ENCODE peak calls at places on chromosomes 4 and X, in four cellular contexts. One of them, this sample, is unnamed.

GRCh38 chrX:78658851-78659744 is at the start of gene RTL3:
- DNase-seq in body of pancreas: no peak
- DNase-seq in lower leg skin: no peak
- DNase-seq in tibial nerve: no peak
- DNase-seq in this sample: no peak

GRCh38 chr4:173334891-173335754 is 965 bp upstream of the HMGB2 start:
- DNase-seq in tibial nerve: no peak
- DNase-seq in body of pancreas: peak; percentile 59
- DNase-seq in lower leg skin: peak; percentile 90
- DNase-seq in this sample: peak; percentile 74

GRCh38 chr4:90142091-90142490 is 14.9 kb downstream of the CCSER1 start:
- DNase-seq in tibial nerve: no peak
- DNase-seq in body of pancreas: no peak
- DNase-seq in lower leg skin: no peak
- DNase-seq in this sample: no peak

GRCh38 chr4:140851032-140851636 is 94.9 kb upstream of the TBC1D9 start:
- DNase-seq in body of pancreas: peak; percentile 50
- DNase-seq in lower leg skin: no peak
- DNase-seq in tibial nerve: peak; percentile 84
- DNase-seq in this sample: no peak

GRCh38 chr4:66639361-66639760 is 905.9 kb downstream of the CENPC start:
- DNase-seq in body of pancreas: no peak
- DNase-seq in lower leg skin: no peak
- DNase-seq in tibial nerve: no peak
- DNase-seq in this sample: no peak

GRCh38 chr4:87559090-87559837 is 30.1 kb upstream of the SPARCL1 start:
- DNase-seq in lower leg skin: no peak
- DNase-seq in body of pancreas: no peak
- DNase-seq in tibial nerve: no peak
- DNase-seq in this sample: no peak

GRCh38 chrX:15143825-15144121 is 126.1 kb downstream of the ASB9 start:
- DNase-seq in tibial nerve: no peak
- DNase-seq in body of pancreas: no peak
- DNase-seq in lower leg skin: no peak
- DNase-seq in this sample: no peak

GRCh38 chr4:167234388-167234881 is at the start of gene SPOCK3:
- DNase-seq in body of pancreas: peak; percentile 22
- DNase-seq in tibial nerve: no peak
- DNase-seq in lower leg skin: no peak
- DNase-seq in this sample: peak; percentile 45

GRCh38 chr4:85391568-85392410 is 83.2 kb upstream of the ARHGAP24 start:
- DNase-seq in lower leg skin: no peak
- DNase-seq in body of pancreas: no peak
- DNase-seq in tibial nerve: no peak
- DNase-seq in this sample: no peak

GRCh38 chr4:41098093-41098492 is 116.2 kb downstream of the APBB2 start:
- DNase-seq in body of pancreas: no peak
- DNase-seq in lower leg skin: no peak
- DNase-seq in tibial nerve: no peak
- DNase-seq in this sample: no peak

GRCh38 chrX:24341795-24342194 is 18.6 kb upstream of the SUPT20HL1 start:
- DNase-seq in tibial nerve: no peak
- DNase-seq in body of pancreas: no peak
- DNase-seq in lower leg skin: no peak
- DNase-seq in this sample: no peak

GRCh38 chrX:66633541-66633940 is 5.3 kb downstream of the EDA2R start:
- DNase-seq in tibial nerve: no peak
- DNase-seq in lower leg skin: no peak
- DNase-seq in body of pancreas: no peak
- DNase-seq in this sample: no peak

GRCh38 chr4:183941964-183942363 is 36.9 kb downstream of the STOX2 start:
- DNase-seq in lower leg skin: no peak
- DNase-seq in body of pancreas: no peak
- DNase-seq in tibial nerve: no peak
- DNase-seq in this sample: no peak

GRCh38 chr4:74794341-74794801 is at the start of gene BTC:
- DNase-seq in tibial nerve: no peak
- DNase-seq in lower leg skin: no peak
- DNase-seq in body of pancreas: peak; percentile 79
- DNase-seq in this sample: peak; percentile 73

GRCh38 chr4:26459756-26460530 is 30.3 kb downstream of the CCKAR start:
- DNase-seq in lower leg skin: peak; percentile 75
- DNase-seq in body of pancreas: no peak
- DNase-seq in tibial nerve: no peak
- DNase-seq in this sample: no peak

GRCh38 chr4:87068591-87069021 is 133.8 kb downstream of the AFF1 start:
- DNase-seq in lower leg skin: no peak
- DNase-seq in body of pancreas: no peak
- DNase-seq in tibial nerve: no peak
- DNase-seq in this sample: no peak

GRCh38 chr4:135508006-135508714 is 1306.6 kb upstream of the PABPC4L start:
- DNase-seq in body of pancreas: no peak
- DNase-seq in tibial nerve: no peak
- DNase-seq in lower leg skin: no peak
- DNase-seq in this sample: no peak

GRCh38 chr4:146998157-146998556 is 52.5 kb upstream of the TTC29 start:
- DNase-seq in lower leg skin: no peak
- DNase-seq in tibial nerve: no peak
- DNase-seq in body of pancreas: no peak
- DNase-seq in this sample: no peak

GRCh38 chr4:42364654-42365053 is 32.6 kb upstream of the SHISA3 start:
- DNase-seq in tibial nerve: no peak
- DNase-seq in body of pancreas: no peak
- DNase-seq in lower leg skin: no peak
- DNase-seq in this sample: no peak

GRCh38 chr4:124304936-124305335 is 407.6 kb downstream of the ANKRD50 start:
- DNase-seq in lower leg skin: no peak
- DNase-seq in tibial nerve: no peak
- DNase-seq in body of pancreas: no peak
- DNase-seq in this sample: no peak

GRCh38 chrX:11579856-11580595 is 85.7 kb downstream of the ARHGAP6 start:
- DNase-seq in body of pancreas: no peak
- DNase-seq in tibial nerve: no peak
- DNase-seq in lower leg skin: no peak
- DNase-seq in this sample: no peak

GRCh38 chrX:109856974-109857373 is 123.9 kb upstream of the ACSL4 start:
- DNase-seq in tibial nerve: peak; percentile 15
- DNase-seq in body of pancreas: no peak
- DNase-seq in lower leg skin: no peak
- DNase-seq in this sample: no peak

GRCh38 chrX:128897611-128898010 is 625.7 kb downstream of the SMARCA1 start:
- DNase-seq in tibial nerve: no peak
- DNase-seq in body of pancreas: no peak
- DNase-seq in lower leg skin: no peak
- DNase-seq in this sample: no peak

GRCh38 chr4:22055954-22056353 is 107.4 kb upstream of the KCNIP4 start:
- DNase-seq in lower leg skin: no peak
- DNase-seq in tibial nerve: no peak
- DNase-seq in body of pancreas: no peak
- DNase-seq in this sample: no peak

GRCh38 chr4:26048378-26048882 is 134.4 kb downstream of the SMIM20 start:
- DNase-seq in lower leg skin: peak; percentile 92
- DNase-seq in body of pancreas: no peak
- DNase-seq in tibial nerve: peak; percentile 70
- DNase-seq in this sample: no peak

GRCh38 chr4:65665951-65666523 is 4.3 kb downstream of the EPHA5 start:
- DNase-seq in lower leg skin: no peak
- DNase-seq in tibial nerve: no peak
- DNase-seq in body of pancreas: no peak
- DNase-seq in this sample: no peak

GRCh38 chrX:129529685-129530281 is 6.5 kb upstream of the SMARCA1 start:
- DNase-seq in body of pancreas: no peak
- DNase-seq in lower leg skin: no peak
- DNase-seq in tibial nerve: peak; percentile 15
- DNase-seq in this sample: no peak

GRCh38 chr4:168737441-168738176 is 240.8 kb downstream of the PALLD start:
- DNase-seq in body of pancreas: no peak
- DNase-seq in tibial nerve: no peak
- DNase-seq in lower leg skin: no peak
- DNase-seq in this sample: no peak

GRCh38 chrX:150767045-150767395 is 73.8 kb downstream of the MTMR1 start:
- DNase-seq in tibial nerve: peak; percentile 11
- DNase-seq in lower leg skin: peak; percentile 83
- DNase-seq in body of pancreas: no peak
- DNase-seq in this sample: no peak

DNA sequence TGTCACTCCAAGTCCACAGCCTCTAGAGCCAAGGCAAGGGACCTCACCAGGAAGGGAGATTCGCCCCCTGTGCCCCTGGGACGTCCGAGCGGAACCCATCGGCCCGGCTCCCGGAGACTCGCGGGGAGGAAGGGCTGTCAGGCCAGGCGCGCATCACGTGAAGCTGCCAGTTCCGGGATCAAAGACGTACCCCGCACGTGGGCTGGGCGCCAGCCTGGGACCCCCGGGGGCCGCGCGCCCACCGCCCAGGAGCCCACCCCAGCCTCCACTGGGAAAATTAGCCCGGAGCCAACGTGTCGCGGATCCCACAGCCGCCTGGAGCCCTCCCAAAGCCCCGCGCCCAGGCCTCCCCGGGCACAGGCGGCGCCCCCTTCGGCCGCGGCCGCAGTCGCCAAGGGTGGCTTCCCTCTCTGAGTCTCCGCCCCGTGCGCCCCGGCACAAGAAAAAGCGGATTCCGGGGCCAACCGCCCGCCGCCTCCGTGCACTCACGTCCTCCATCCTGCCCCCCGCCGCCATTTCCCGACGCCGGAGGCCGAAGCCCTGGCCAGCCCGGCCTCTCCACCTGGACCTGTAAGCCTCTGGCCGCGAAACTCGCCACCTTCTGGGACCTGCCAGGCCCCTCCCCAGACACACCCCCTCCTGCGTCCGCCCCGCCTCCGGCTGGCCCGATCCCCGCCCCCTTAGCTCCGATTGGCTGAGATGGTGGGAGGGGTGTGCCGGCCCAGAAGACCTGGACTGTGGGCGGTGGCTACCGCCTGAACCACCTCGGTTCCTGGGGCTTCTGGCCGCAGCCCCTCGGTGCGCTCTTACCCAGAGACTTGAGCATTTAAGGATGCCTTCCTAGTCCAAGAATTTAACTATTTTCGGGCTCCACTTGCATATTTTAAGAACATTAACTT is at the start of gene TMEM192:
- DNase-seq in body of pancreas: peak; percentile 96
- DNase-seq in tibial nerve: peak; percentile 92
- DNase-seq in lower leg skin: peak; percentile 99
- DNase-seq in this sample: peak; percentile 98
- TF ChIP-seq POLR2A in body of pancreas: peak; percentile 88
- TF ChIP-seq POLR2A in tibial nerve: peak; percentile 91
- TF ChIP-seq POLR2A in lower leg skin: no peak
- TF ChIP-seq POLR2A in this sample: peak; percentile 93

GRCh38 chrX:119467433-119467832 is 811 bp upstream of the SLC25A5 start:
- DNase-seq in tibial nerve: no peak
- DNase-seq in body of pancreas: peak; percentile 34
- DNase-seq in lower leg skin: no peak
- DNase-seq in this sample: peak; percentile 58

GRCh38 chrX:119466970-119467369 is 1.3 kb upstream of the SLC25A5 start:
- DNase-seq in body of pancreas: peak; percentile 68
- DNase-seq in tibial nerve: no peak
- DNase-seq in lower leg skin: no peak
- DNase-seq in this sample: no peak

GRCh38 chrX:119467842-119468185 is 430 bp upstream of the SLC25A5 start:
- DNase-seq in tibial nerve: no peak
- DNase-seq in body of pancreas: no peak
- DNase-seq in lower leg skin: peak; percentile 54
- DNase-seq in this sample: no peak

GRCh38 chrX:119468930-119469635 is 839 bp downstream of the SLC25A5 start:
- DNase-seq in tibial nerve: peak; percentile 82
- DNase-seq in lower leg skin: peak; percentile 97
- DNase-seq in body of pancreas: peak; percentile 89
- DNase-seq in this sample: peak; percentile 89

GRCh38 chrX:119468186-119468929 is at the start of gene SLC25A5:
- DNase-seq in body of pancreas: peak; percentile 82
- DNase-seq in tibial nerve: peak; percentile 43
- DNase-seq in lower leg skin: peak; percentile 95
- DNase-seq in this sample: peak; percentile 90
- TF ChIP-seq POLR2A in body of pancreas: peak; percentile 82
- TF ChIP-seq POLR2A in tibial nerve: peak; percentile 74
- TF ChIP-seq POLR2A in lower leg skin: no peak
- TF ChIP-seq POLR2A in this sample: peak; percentile 88

DNA sequence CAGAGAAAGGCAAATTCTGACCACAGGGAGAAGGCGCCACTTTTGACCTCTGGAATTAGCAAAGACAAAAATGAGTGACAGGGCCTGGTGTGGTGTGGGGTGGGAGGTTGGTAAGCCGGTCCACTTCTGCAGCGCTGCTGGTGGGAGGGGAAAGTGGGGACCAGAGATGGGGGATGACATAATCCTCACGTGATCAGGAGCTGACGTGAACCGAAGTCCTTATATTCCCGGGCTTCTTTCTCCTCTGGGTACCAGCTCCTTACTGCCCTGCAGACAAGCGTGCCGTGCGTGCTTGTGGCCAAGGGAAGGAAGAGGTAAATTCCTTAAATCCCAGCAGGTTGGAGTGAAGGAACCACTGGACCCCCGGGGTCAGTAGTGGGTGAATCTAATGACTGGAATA is at the start of gene TCEAL7:
- DNase-seq in tibial nerve: peak; percentile 20
- DNase-seq in lower leg skin: no peak
- DNase-seq in body of pancreas: no peak
- DNase-seq in this sample: no peak
- TF ChIP-seq POLR2A in tibial nerve: peak; percentile 52
- TF ChIP-seq POLR2A in lower leg skin: no peak
- TF ChIP-seq POLR2A in body of pancreas: no peak
- TF ChIP-seq POLR2A in this sample: no peak

GRCh38 chr4:57080781-57081650 is 29.2 kb downstream of the IGFBP7 start:
- DNase-seq in tibial nerve: no peak
- DNase-seq in lower leg skin: no peak
- DNase-seq in body of pancreas: no peak
- DNase-seq in this sample: no peak
- TF ChIP-seq POLR2A in tibial nerve: no peak
- TF ChIP-seq POLR2A in lower leg skin: no peak
- TF ChIP-seq POLR2A in body of pancreas: no peak
- TF ChIP-seq POLR2A in this sample: no peak

GRCh38 chrX:120561634-120562568 is 1.1 kb upstream of the CUL4B start:
- DNase-seq in lower leg skin: no peak
- DNase-seq in tibial nerve: no peak
- DNase-seq in body of pancreas: no peak
- DNase-seq in this sample: no peak
- TF ChIP-seq POLR2A in lower leg skin: no peak
- TF ChIP-seq POLR2A in tibial nerve: peak; percentile 61
- TF ChIP-seq POLR2A in body of pancreas: no peak
- TF ChIP-seq POLR2A in this sample: no peak